ENCODE peak calls at places on chromosomes 2 and 18, in nine cellular contexts. N, I, Y, T, V, R, B, Q and X are unnamed samples.

GRCh38 chr2:42917374-42918017 is 125.1 kb upstream of the HAAO start:
- DNase-seq in N (peak; percentile 87), I (no peak), Y (no peak), T (no peak), V (peak; percentile 53), R (no peak), B (peak; percentile 95), Q (no peak), X (peak; percentile 58)

GRCh38 chr2:19617251-19617650 is 258.8 kb upstream of the OSR1 start:
- DNase-seq in N (no peak), I (no peak), Y (no peak), T (no peak), V (no peak), R (no peak), B (no peak), Q (no peak), X (no peak)

GRCh38 chr2:183149489-183149888 is 25.2 kb downstream of the NUP35 start:
- DNase-seq in N (peak; percentile 83), I (no peak), Y (no peak), T (no peak), V (no peak), R (no peak), B (peak; percentile 77), Q (no peak), X (no peak)

GRCh38 chr2:191835539-191836350 is 11.1 kb downstream of the CAVIN2 start:
- DNase-seq in N (peak; percentile 61), I (no peak), Y (no peak), T (peak; percentile 72), V (no peak), R (no peak), B (peak; percentile 61), Q (no peak), X (no peak)

GRCh38 chr18:31634331-31634713 is 42.6 kb downstream of the TTR start:
- DNase-seq in N (no peak), I (no peak), Y (no peak), T (no peak), V (no peak), R (no peak), B (no peak), Q (no peak), X (no peak)

GRCh38 chr2:74267068-74267467 is 68.7 kb downstream of the MTHFD2 start:
- DNase-seq in N (no peak), I (no peak), Y (no peak), T (no peak), V (peak; percentile 83), R (no peak), B (no peak), Q (no peak), X (no peak)

GRCh38 chr18:41972067-41973000 is 17.3 kb downstream of the PIK3C3 start:
- DNase-seq in N (peak; percentile 78), I (no peak), Y (no peak), T (no peak), V (no peak), R (no peak), B (no peak), Q (no peak), X (no peak)

GRCh38 chr18:58911766-58912165 is 47.1 kb downstream of the ZNF532 start:
- DNase-seq in N (no peak), I (no peak), Y (no peak), T (no peak), V (no peak), R (no peak), B (peak; percentile 34), Q (no peak), X (no peak)

GRCh38 chr2:45771251-45771650 is 119.8 kb downstream of the PRKCE start:
- DNase-seq in N (peak; percentile 25), I (no peak), Y (no peak), T (peak; percentile 21), V (no peak), R (peak; percentile 62), B (peak; percentile 51), Q (peak; percentile 51), X (peak; percentile 40)

GRCh38 chr18:44039216-44039615 is 641.5 kb upstream of the SETBP1 start:
- DNase-seq in N (no peak), I (no peak), Y (no peak), T (no peak), V (no peak), R (no peak), B (no peak), Q (no peak), X (no peak)

GRCh38 chr18:25561923-25562322 is 210.0 kb upstream of the ZNF521 start:
- DNase-seq in N (peak; percentile 7), I (no peak), Y (peak; percentile 2), T (no peak), V (no peak), R (no peak), B (peak; percentile 33), Q (no peak), X (no peak)

GRCh38 chr18:23583071-23583865 is 3.0 kb downstream of the NPC1 start:
- DNase-seq in N (no peak), I (no peak), Y (no peak), T (no peak), V (no peak), R (no peak), B (no peak), Q (no peak), X (no peak)

GRCh38 chr2:232502513-232502900 is 14.9 kb upstream of the ECEL1 start:
- DNase-seq in N (no peak), I (no peak), Y (no peak), T (no peak), V (no peak), R (no peak), B (peak; percentile 6), Q (no peak), X (no peak)

GRCh38 chr2:152635635-152636298 is 81.5 kb downstream of the PRPF40A start:
- DNase-seq in N (peak; percentile 34), I (peak; percentile 81), Y (peak; percentile 24), T (peak; percentile 6), V (peak; percentile 73), R (peak; percentile 59), B (peak; percentile 53), Q (peak; percentile 65), X (peak; percentile 54)

GRCh38 chr2:45578056-45578843 is 32.8 kb downstream of the SRBD1 start:
- DNase-seq in N (peak; percentile 28), I (no peak), Y (peak; percentile 1), T (no peak), V (no peak), R (no peak), B (peak; percentile 59), Q (no peak), X (no peak)

GRCh38 chr2:128169497-128169896 is 78.5 kb downstream of the UGGT1 start:
- DNase-seq in N (no peak), I (no peak), Y (no peak), T (no peak), V (no peak), R (no peak), B (peak; percentile 92), Q (no peak), X (no peak)

GRCh38 chr2:32594573-32594972 is 33.3 kb upstream of the TTC27 start:
- DNase-seq in N (no peak), I (no peak), Y (no peak), T (no peak), V (no peak), R (no peak), B (no peak), Q (no peak), X (no peak)

GRCh38 chr18:56542488-56542887 is 95.9 kb downstream of the TXNL1 start:
- DNase-seq in N (no peak), I (no peak), Y (no peak), T (no peak), V (no peak), R (no peak), B (no peak), Q (no peak), X (no peak)

GRCh38 chr18:76678248-76678647 is 144.1 kb upstream of the ZNF236 start:
- DNase-seq in N (no peak), I (no peak), Y (no peak), T (no peak), V (no peak), R (peak; percentile 53), B (no peak), Q (no peak), X (peak; percentile 71)

GRCh38 chr18:4181882-4182568 is 273.1 kb downstream of the DLGAP1 start:
- DNase-seq in N (no peak), I (no peak), Y (no peak), T (no peak), V (no peak), R (no peak), B (no peak), Q (no peak), X (no peak)

GRCh38 chr2:62284471-62284870 is 88.6 kb downstream of the B3GNT2 start:
- DNase-seq in N (no peak), I (no peak), Y (no peak), T (no peak), V (no peak), R (no peak), B (no peak), Q (no peak), X (no peak)
- H3K9me3 ChIP-seq in N (no peaks in the 10 kb centered on the region), I (no peaks in the 10 kb centered on the region), Y (no peaks in the 10 kb centered on the region), T (no peaks in the 10 kb centered on the region), V (no peaks in the 10 kb centered on the region), R (peaks cover 7% of the 10 kb centered on the region), B (peaks cover 5% of the 10 kb centered on the region), Q (no peaks in the 10 kb centered on the region), X (peaks cover 10% of the 10 kb centered on the region)

DNA sequence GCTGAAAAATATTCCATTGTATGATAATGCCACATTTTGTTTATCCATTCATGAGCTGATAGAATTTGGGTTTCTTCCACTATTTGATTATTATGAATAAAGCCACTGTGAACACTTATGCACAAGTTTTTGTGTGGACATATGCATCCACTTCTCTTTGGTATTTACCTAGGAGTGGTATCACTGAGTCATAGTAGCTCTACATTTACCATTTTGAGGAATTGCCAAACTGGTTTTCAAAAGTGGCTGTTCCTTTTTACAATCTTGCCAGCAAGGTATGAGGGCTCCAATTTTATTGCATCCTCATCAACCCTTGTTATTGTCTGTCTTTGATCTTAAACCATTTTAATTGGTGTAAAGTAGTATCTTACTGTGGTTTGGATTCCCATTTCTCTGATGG is 13.3 kb upstream of the EHBP1 start:
- DNase-seq in N (no peak), I (no peak), Y (no peak), T (no peak), V (no peak), R (no peak), B (no peak), Q (no peak), X (no peak)
- TF ChIP-seq CTCF in N (no peak), I (no peak), Y (no peak), T (no peak), V (no peak), R (no peak), B (no peak), Q (no peak), X (no peak)

GRCh38 chr2:3611136-3611535 is 16.2 kb downstream of the COLEC11 start:
- DNase-seq in N (no peak), I (peak; percentile 63), Y (no peak), T (peak; percentile 30), V (peak; percentile 8), R (peak; percentile 20), B (no peak), Q (no peak), X (no peak)
- H3K4me1 ChIP-seq in N (no peaks in the 10 kb centered on the region), I (no peaks in the 10 kb centered on the region), Y (no peaks in the 10 kb centered on the region), T (no peaks in the 10 kb centered on the region), V (no peaks in the 10 kb centered on the region), R (no peaks in the 10 kb centered on the region), B (no peaks in the 10 kb centered on the region), Q (peaks cover 4% of the 10 kb centered on the region), X (no peaks in the 10 kb centered on the region)

DNA sequence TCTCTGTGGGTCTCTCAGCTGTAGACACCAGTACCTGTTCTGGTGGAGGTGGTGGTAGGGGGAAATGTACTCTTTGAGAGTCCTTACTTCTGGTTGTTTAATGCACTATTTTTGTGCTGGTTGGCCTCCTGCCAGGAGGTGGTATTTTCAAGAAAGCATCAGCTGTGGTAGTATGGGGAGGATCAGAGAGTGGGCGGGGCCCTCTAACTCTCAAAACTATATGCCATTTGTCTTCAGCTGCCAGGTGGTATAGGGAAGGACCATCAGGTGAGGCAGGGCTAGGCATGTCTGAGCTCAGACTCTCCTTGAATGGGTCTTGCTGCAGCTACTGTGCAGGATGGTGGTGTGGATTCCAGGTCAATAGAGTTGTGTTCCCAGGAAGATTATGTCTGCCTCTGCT is 1100.8 kb downstream of the CNTNAP5 start:
- DNase-seq in N (no peak), I (no peak), Y (no peak), T (no peak), V (no peak), R (no peak), B (no peak), Q (no peak), X (no peak)
- H3K9me3 ChIP-seq in N (no peaks in the 10 kb centered on the region), I (peaks cover 8% of the 10 kb centered on the region), Y (no peaks in the 10 kb centered on the region), T (peaks cover 9% of the 10 kb centered on the region), V (no peaks in the 10 kb centered on the region), R (peaks cover 12% of the 10 kb centered on the region), B (peaks cover 4% of the 10 kb centered on the region), Q (no peaks in the 10 kb centered on the region), X (peaks cover 4% of the 10 kb centered on the region)